ENCODE peak calls at places on chromosome 9, in ten cellular contexts. A is SHP77 treated with DMSO at 0.1 percent for 48 hours, M is frontal cortex, D is AG08395, Q is NCI-H2029, Y is lower lobe of right lung, S is AG04449, H is left cardiac atrium, E is NCI-H748 treated with DMSO at 0.1 percent for 48 hours, R is Peyer's patch. P is an unnamed sample.

GRCh38 chr9:15372385-15373200 is 50.1 kb upstream of the SNAPC3 start:
- DNase-seq in S (no peak), R (no peak), H (no peak), A (no peak), E (no peak), D (no peak), Q (no peak), M (no peak), Y (no peak), P (no peak)

GRCh38 chr9:136889858-136890257 is 3.5 kb downstream of the TRAF2 start:
- DNase-seq in H (no peak), Q (no peak), R (peak), D (no peak), S (no peak), A (no peak), Y (no peak), M (no peak), E (no peak), P (no peak)

GRCh38 chr9:130255638-130255930 is 10.0 kb upstream of the HMCN2 start:
- DNase-seq in D (no peak), Q (no peak), S (no peak), H (no peak), E (no peak), A (no peak), M (no peak), Y (no peak), R (no peak), P (no peak)

GRCh38 chr9:105662184-105663104 is at the start of gene TAL2:
- DNase-seq in S (no peak), Q (no peak), D (no peak), Y (no peak), H (no peak), E (no peak), A (no peak), M (no peak), R (no peak), P (no peak)

GRCh38 chr9:101707708-101708107 is 30.7 kb downstream of the GRIN3A start:
- DNase-seq in E (no peak), Q (no peak), D (no peak), S (no peak), R (no peak), M (no peak), A (no peak), H (no peak), Y (no peak), P (no peak)

GRCh38 chr9:105127863-105128220 is 116.6 kb upstream of the SLC44A1 start:
- DNase-seq in R (no peak), E (no peak), S (no peak), Y (no peak), D (no peak), A (no peak), M (no peak), H (no peak), Q (no peak), P (no peak)

GRCh38 chr9:87195306-87195705 is 248.0 kb upstream of the GAS1 start:
- DNase-seq in S (no peak), D (no peak), M (no peak), A (no peak), Y (no peak), Q (no peak), R (no peak), E (no peak), H (no peak), P (peak)

GRCh38 chr9:88179080-88179521 is 40.8 kb upstream of the SPATA31C2 start:
- DNase-seq in R (peak), Q (no peak), D (no peak), A (no peak), Y (peak), M (no peak), E (no peak), H (no peak), S (no peak), P (no peak)

GRCh38 chr9:11128156-11128555 is 515.4 kb upstream of the PTPRD start:
- DNase-seq in H (no peak), Q (no peak), R (no peak), D (no peak), S (no peak), A (no peak), E (no peak), M (no peak), Y (no peak), P (no peak)

GRCh38 chr9:92763721-92764380 is 782 bp downstream of the BICD2 start:
- DNase-seq in M (no peak), Y (peak), E (peak), A (no peak), Q (no peak), R (no peak), S (no peak), H (peak), D (peak), P (no peak)

GRCh38 chr9:36873247-36873875 is 160.7 kb downstream of the PAX5 start:
- DNase-seq in Y (peak), E (peak), H (peak), M (peak), A (no peak), R (peak), Q (peak), S (no peak), D (peak), P (peak)

GRCh38 chr9:70601000-70601929 is 186.8 kb upstream of the KLF9 start:
- DNase-seq in A (peak), Q (peak), Y (peak), E (no peak), R (peak), S (peak), H (peak), M (peak), D (peak), P (peak)

GRCh38 chr9:97510797-97511761 is 9.6 kb downstream of the TMOD1 start:
- DNase-seq in H (no peak), R (no peak), D (no peak), Q (no peak), M (no peak), S (peak), A (no peak), E (no peak), Y (no peak), P (peak)

GRCh38 chr9:34493972-34494535 is 28.7 kb downstream of the ENHO start:
- DNase-seq in M (no peak), D (peak), A (no peak), E (no peak), Y (no peak), R (no peak), H (peak), Q (no peak), S (no peak), P (no peak)

GRCh38 chr9:134912126-134912840 is 5.4 kb downstream of the FCN1 start:
- DNase-seq in D (no peak), Q (no peak), S (no peak), M (no peak), E (no peak), A (no peak), H (no peak), R (no peak), Y (peak), P (no peak)

GRCh38 chr9:93378276-93378675 is 73.2 kb upstream of the FAM120A start:
- DNase-seq in Q (no peak), A (no peak), E (no peak), R (no peak), M (no peak), D (no peak), Y (no peak), H (no peak), S (no peak), P (no peak)

GRCh38 chr9:134923466-134923865 is 5.8 kb upstream of the FCN1 start:
- DNase-seq in M (no peak), S (no peak), R (no peak), Q (no peak), D (no peak), A (no peak), H (no peak), E (no peak), Y (peak), P (no peak)

GRCh38 chr9:2919347-2919746 is 75.5 kb upstream of the PUM3 start:
- DNase-seq in R (no peak), D (peak), H (no peak), M (no peak), E (no peak), A (no peak), Q (no peak), S (peak), Y (no peak), P (peak)

GRCh38 chr9:128927731-128928411 is 7.1 kb downstream of the PHYHD1 start:
- DNase-seq in D (peak), M (peak), S (no peak), H (peak), E (peak), Y (peak), Q (peak), A (no peak), R (no peak), P (peak)

GRCh38 chr9:103471241-103471640 is 476.1 kb downstream of the CYLC2 start:
- DNase-seq in D (no peak), Q (no peak), M (no peak), H (no peak), E (no peak), A (no peak), R (no peak), Y (no peak), S (no peak), P (no peak)

GRCh38 chr9:86487222-86487841 is 133.1 kb upstream of the TUT7 start:
- DNase-seq in E (peak), H (no peak), M (peak), A (no peak), S (peak), R (no peak), D (peak), Y (no peak), Q (peak), P (peak)

GRCh38 chr9:22625540-22625939 is 178.9 kb downstream of the DMRTA1 start:
- DNase-seq in E (no peak), D (no peak), S (no peak), H (no peak), Y (no peak), A (no peak), Q (no peak), M (no peak), R (no peak), P (no peak)

GRCh38 chr9:130263601-130264413 is 1.8 kb upstream of the HMCN2 start:
- DNase-seq in M (no peak), H (no peak), R (no peak), D (no peak), Y (no peak), E (no peak), A (no peak), S (no peak), Q (no peak), P (no peak)

GRCh38 chr9:126986506-126986951 is 71.9 kb downstream of the RALGPS1 start:
- DNase-seq in A (no peak), R (no peak), H (no peak), Q (no peak), Y (no peak), D (no peak), S (no peak), E (no peak), M (no peak), P (no peak)